ENCODE peak calls at places on chromosome 14, in nine cellular contexts. One of them, this sample, is unnamed.
A peak's percentile ranks its signal among the peaks of the same experiment; 100 is the strongest.

GRCh38 chr14:44961151-44961729 is 507 bp downstream of the KLHL28 start:
- DNase-seq in GM23338: peak; percentile 78
- DNase-seq in mammary epithelial cell: peak; percentile 55
- DNase-seq in neuronal stem cell: peak; percentile 35
- DNase-seq in fibroblast of lung: peak; percentile 70
- DNase-seq in neural progenitor cell: peak; percentile 73
- DNase-seq in MM.1S: peak; percentile 43
- DNase-seq in OCI-LY7: peak; percentile 63
- DNase-seq in endothelial cell of umbilical vein: peak; percentile 59
- DNase-seq in this sample: peak; percentile 91

GRCh38 chr14:92759679-92760523 is 11.5 kb upstream of the LGMN start:
- DNase-seq in GM23338: no peak
- DNase-seq in mammary epithelial cell: no peak
- DNase-seq in neuronal stem cell: no peak
- DNase-seq in fibroblast of lung: no peak
- DNase-seq in neural progenitor cell: no peak
- DNase-seq in MM.1S: peak; percentile 75
- DNase-seq in OCI-LY7: peak; percentile 21
- DNase-seq in endothelial cell of umbilical vein: no peak
- DNase-seq in this sample: no peak

GRCh38 chr14:94946244-94946643 is 176.3 kb upstream of the GSC start:
- DNase-seq in GM23338: no peak
- DNase-seq in mammary epithelial cell: no peak
- DNase-seq in neuronal stem cell: no peak
- DNase-seq in fibroblast of lung: no peak
- DNase-seq in neural progenitor cell: no peak
- DNase-seq in MM.1S: no peak
- DNase-seq in OCI-LY7: no peak
- DNase-seq in endothelial cell of umbilical vein: no peak
- DNase-seq in this sample: no peak

GRCh38 chr14:29243355-29243754 is 476.8 kb downstream of the FOXG1 start:
- DNase-seq in GM23338: no peak
- DNase-seq in mammary epithelial cell: no peak
- DNase-seq in neuronal stem cell: no peak
- DNase-seq in fibroblast of lung: peak; percentile 82
- DNase-seq in neural progenitor cell: no peak
- DNase-seq in MM.1S: no peak
- DNase-seq in OCI-LY7: no peak
- DNase-seq in endothelial cell of umbilical vein: peak; percentile 33
- DNase-seq in this sample: no peak

GRCh38 chr14:91186515-91187066 is 57.9 kb downstream of the GPR68 start:
- DNase-seq in GM23338: no peak
- DNase-seq in mammary epithelial cell: peak; percentile 41
- DNase-seq in neuronal stem cell: no peak
- DNase-seq in fibroblast of lung: peak; percentile 15
- DNase-seq in neural progenitor cell: no peak
- DNase-seq in MM.1S: no peak
- DNase-seq in OCI-LY7: no peak
- DNase-seq in endothelial cell of umbilical vein: no peak
- DNase-seq in this sample: no peak

GRCh38 chr14:89912667-89913211 is 41.8 kb downstream of the EFCAB11 start:
- DNase-seq in GM23338: peak; percentile 53
- DNase-seq in mammary epithelial cell: peak; percentile 90
- DNase-seq in neuronal stem cell: peak; percentile 23
- DNase-seq in fibroblast of lung: peak; percentile 98
- DNase-seq in neural progenitor cell: no peak
- DNase-seq in MM.1S: no peak
- DNase-seq in OCI-LY7: no peak
- DNase-seq in endothelial cell of umbilical vein: peak; percentile 87
- DNase-seq in this sample: no peak

GRCh38 chr14:104688755-104689619 is at the start of gene INF2:
- DNase-seq in GM23338: peak; percentile 77
- DNase-seq in mammary epithelial cell: peak; percentile 57
- DNase-seq in neuronal stem cell: peak; percentile 54
- DNase-seq in fibroblast of lung: peak; percentile 56
- DNase-seq in neural progenitor cell: peak; percentile 80
- DNase-seq in MM.1S: no peak
- DNase-seq in OCI-LY7: peak; percentile 72
- DNase-seq in endothelial cell of umbilical vein: peak; percentile 35
- DNase-seq in this sample: peak; percentile 80

GRCh38 chr14:104020471-104020870 is 65.0 kb upstream of the ASPG start:
- DNase-seq in GM23338: no peak
- DNase-seq in mammary epithelial cell: no peak
- DNase-seq in neuronal stem cell: no peak
- DNase-seq in fibroblast of lung: no peak
- DNase-seq in neural progenitor cell: no peak
- DNase-seq in MM.1S: no peak
- DNase-seq in OCI-LY7: no peak
- DNase-seq in endothelial cell of umbilical vein: no peak
- DNase-seq in this sample: no peak

GRCh38 chr14:99969673-99970322 is 95.4 kb upstream of the EVL start:
- DNase-seq in GM23338: no peak
- DNase-seq in mammary epithelial cell: no peak
- DNase-seq in neuronal stem cell: no peak
- DNase-seq in fibroblast of lung: no peak
- DNase-seq in neural progenitor cell: no peak
- DNase-seq in MM.1S: no peak
- DNase-seq in OCI-LY7: no peak
- DNase-seq in endothelial cell of umbilical vein: no peak
- DNase-seq in this sample: no peak

GRCh38 chr14:101019541-101019940 is 116.0 kb upstream of the RTL1 start:
- DNase-seq in GM23338: no peak
- DNase-seq in mammary epithelial cell: no peak
- DNase-seq in neuronal stem cell: no peak
- DNase-seq in fibroblast of lung: no peak
- DNase-seq in neural progenitor cell: no peak
- DNase-seq in MM.1S: no peak
- DNase-seq in OCI-LY7: no peak
- DNase-seq in endothelial cell of umbilical vein: no peak
- DNase-seq in this sample: no peak

GRCh38 chr14:100975668-100976067 is 72.1 kb upstream of the RTL1 start:
- DNase-seq in GM23338: no peak
- DNase-seq in mammary epithelial cell: no peak
- DNase-seq in neuronal stem cell: no peak
- DNase-seq in fibroblast of lung: peak; percentile 68
- DNase-seq in neural progenitor cell: no peak
- DNase-seq in MM.1S: no peak
- DNase-seq in OCI-LY7: no peak
- DNase-seq in endothelial cell of umbilical vein: no peak
- DNase-seq in this sample: no peak

GRCh38 chr14:36518031-36518585 is 1.9 kb downstream of the NKX2-1 start:
- DNase-seq in GM23338: peak; percentile 62
- DNase-seq in mammary epithelial cell: no peak
- DNase-seq in neuronal stem cell: no peak
- DNase-seq in fibroblast of lung: no peak
- DNase-seq in neural progenitor cell: peak; percentile 44
- DNase-seq in MM.1S: no peak
- DNase-seq in OCI-LY7: no peak
- DNase-seq in endothelial cell of umbilical vein: no peak
- DNase-seq in this sample: no peak
- H3K4me2 ChIP-seq in GM23338: peak overlapping the region; percentile 85
- H3K4me2 ChIP-seq in mammary epithelial cell: no peak overlapping the region
- H3K4me2 ChIP-seq in neuronal stem cell: peak overlapping the region; percentile 32
- H3K4me2 ChIP-seq in fibroblast of lung: no peak overlapping the region
- H3K4me2 ChIP-seq in neural progenitor cell: no peak overlapping the region
- H3K4me2 ChIP-seq in MM.1S: no peak overlapping the region
- H3K4me2 ChIP-seq in OCI-LY7: no peak overlapping the region
- H3K4me2 ChIP-seq in endothelial cell of umbilical vein: no peak overlapping the region
- H3K4me2 ChIP-seq in this sample: no peak overlapping the region

DNA sequence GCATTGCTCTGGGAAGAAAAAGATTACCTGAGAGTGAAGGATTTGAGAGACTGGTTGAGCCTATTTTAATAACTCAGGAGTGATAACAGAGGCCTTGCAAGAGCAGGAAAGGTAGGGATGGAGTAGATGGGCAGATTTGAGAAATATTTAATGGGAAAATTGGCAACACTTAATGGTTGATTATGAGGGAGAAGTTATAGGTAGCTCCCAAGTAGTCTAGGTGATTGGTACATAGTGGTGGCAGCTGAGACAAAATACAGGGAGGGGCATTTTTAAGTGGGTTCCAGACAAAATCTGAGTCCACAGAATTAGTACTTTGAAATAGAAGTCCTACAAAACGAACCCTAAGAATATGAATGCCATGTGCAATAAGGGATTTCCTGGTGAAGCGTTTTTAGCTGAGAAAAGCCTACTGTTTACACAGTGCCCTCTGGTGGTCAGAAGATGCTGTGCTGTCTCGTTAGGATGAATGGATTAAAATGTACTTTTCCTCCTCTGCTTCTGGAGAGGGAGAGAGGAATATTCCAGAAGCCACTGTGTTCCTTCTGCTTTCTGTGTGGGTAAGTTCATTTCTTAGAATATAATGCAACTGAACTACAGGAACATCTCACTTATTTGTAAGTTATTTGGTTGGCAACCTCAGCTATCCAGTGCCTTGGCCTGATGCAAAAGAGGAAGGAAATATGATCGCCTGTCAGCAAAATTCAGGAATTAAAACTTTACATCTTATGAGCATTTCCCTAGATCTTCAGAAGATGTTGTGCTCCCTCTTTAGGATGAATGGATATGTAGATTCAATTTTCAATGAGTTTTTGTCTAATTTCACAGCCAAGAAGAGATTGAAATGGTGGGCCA is 6.5 kb downstream of the ZBTB1 start:
- DNase-seq in GM23338: peak; percentile 85
- DNase-seq in mammary epithelial cell: peak; percentile 56
- DNase-seq in neuronal stem cell: peak; percentile 64
- DNase-seq in fibroblast of lung: peak; percentile 51
- DNase-seq in neural progenitor cell: peak; percentile 80
- DNase-seq in MM.1S: peak; percentile 40
- DNase-seq in OCI-LY7: peak; percentile 81
- DNase-seq in endothelial cell of umbilical vein: peak; percentile 72
- DNase-seq in this sample: peak; percentile 90
- H3K4me2 ChIP-seq in GM23338: no peak overlapping the region
- H3K4me2 ChIP-seq in mammary epithelial cell: peak overlapping the region; percentile 46
- H3K4me2 ChIP-seq in neuronal stem cell: no peak overlapping the region
- H3K4me2 ChIP-seq in fibroblast of lung: no peak overlapping the region
- H3K4me2 ChIP-seq in neural progenitor cell: no peak overlapping the region
- H3K4me2 ChIP-seq in MM.1S: no peak overlapping the region
- H3K4me2 ChIP-seq in OCI-LY7: peak overlapping the region; percentile 45
- H3K4me2 ChIP-seq in endothelial cell of umbilical vein: peak overlapping the region; percentile 38
- H3K4me2 ChIP-seq in this sample: peak overlapping the region; percentile 56

GRCh38 chr14:52078721-52079120 is 9.9 kb upstream of the NID2 start:
- DNase-seq in GM23338: no peak
- DNase-seq in mammary epithelial cell: no peak
- DNase-seq in neuronal stem cell: no peak
- DNase-seq in fibroblast of lung: no peak
- DNase-seq in neural progenitor cell: no peak
- DNase-seq in MM.1S: no peak
- DNase-seq in OCI-LY7: no peak
- DNase-seq in endothelial cell of umbilical vein: no peak
- DNase-seq in this sample: no peak

GRCh38 chr14:52077261-52077984 is 8.6 kb upstream of the NID2 start:
- DNase-seq in GM23338: no peak
- DNase-seq in mammary epithelial cell: no peak
- DNase-seq in neuronal stem cell: no peak
- DNase-seq in fibroblast of lung: peak; percentile 30
- DNase-seq in neural progenitor cell: no peak
- DNase-seq in MM.1S: no peak
- DNase-seq in OCI-LY7: no peak
- DNase-seq in endothelial cell of umbilical vein: no peak
- DNase-seq in this sample: no peak

GRCh38 chr14:52075371-52075770 is 6.5 kb upstream of the NID2 start:
- DNase-seq in GM23338: no peak
- DNase-seq in mammary epithelial cell: no peak
- DNase-seq in neuronal stem cell: no peak
- DNase-seq in fibroblast of lung: no peak
- DNase-seq in neural progenitor cell: no peak
- DNase-seq in MM.1S: no peak
- DNase-seq in OCI-LY7: no peak
- DNase-seq in endothelial cell of umbilical vein: no peak
- DNase-seq in this sample: no peak

GRCh38 chr14:52078093-52078492 is 9.2 kb upstream of the NID2 start:
- DNase-seq in GM23338: no peak
- DNase-seq in mammary epithelial cell: peak; percentile 62
- DNase-seq in neuronal stem cell: no peak
- DNase-seq in fibroblast of lung: peak; percentile 72
- DNase-seq in neural progenitor cell: no peak
- DNase-seq in MM.1S: no peak
- DNase-seq in OCI-LY7: no peak
- DNase-seq in endothelial cell of umbilical vein: peak; percentile 13
- DNase-seq in this sample: no peak

DNA sequence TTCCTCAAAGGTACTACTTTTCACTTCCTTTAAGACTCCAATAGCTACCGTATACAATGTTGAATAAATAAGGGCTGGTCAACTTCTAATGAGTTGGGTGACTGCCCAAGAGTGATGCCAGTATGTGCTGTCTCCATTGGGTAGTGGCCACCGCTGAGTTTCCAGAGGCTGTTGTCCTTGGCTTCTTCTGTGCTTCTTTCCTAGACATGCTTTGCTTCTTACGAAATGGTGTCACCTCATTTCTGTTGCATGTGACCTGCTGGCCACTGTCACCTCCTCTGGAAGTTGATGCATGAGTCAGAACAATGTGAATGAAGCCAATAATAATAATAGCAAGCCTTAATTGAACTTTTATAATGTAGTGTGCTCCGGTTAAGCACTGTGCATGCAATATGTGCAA is 7.5 kb upstream of the NID2 start:
- DNase-seq in GM23338: no peak
- DNase-seq in mammary epithelial cell: peak; percentile 47
- DNase-seq in neuronal stem cell: no peak
- DNase-seq in fibroblast of lung: peak; percentile 77
- DNase-seq in neural progenitor cell: no peak
- DNase-seq in MM.1S: no peak
- DNase-seq in OCI-LY7: no peak
- DNase-seq in endothelial cell of umbilical vein: peak; percentile 65
- DNase-seq in this sample: no peak
- H3K4me2 ChIP-seq in GM23338: no peak overlapping the region
- H3K4me2 ChIP-seq in mammary epithelial cell: no peak overlapping the region
- H3K4me2 ChIP-seq in neuronal stem cell: no peak overlapping the region
- H3K4me2 ChIP-seq in fibroblast of lung: peak overlapping the region; percentile 30
- H3K4me2 ChIP-seq in neural progenitor cell: no peak overlapping the region
- H3K4me2 ChIP-seq in MM.1S: no peak overlapping the region
- H3K4me2 ChIP-seq in OCI-LY7: no peak overlapping the region
- H3K4me2 ChIP-seq in endothelial cell of umbilical vein: peak overlapping the region; percentile 14
- H3K4me2 ChIP-seq in this sample: no peak overlapping the region

DNA sequence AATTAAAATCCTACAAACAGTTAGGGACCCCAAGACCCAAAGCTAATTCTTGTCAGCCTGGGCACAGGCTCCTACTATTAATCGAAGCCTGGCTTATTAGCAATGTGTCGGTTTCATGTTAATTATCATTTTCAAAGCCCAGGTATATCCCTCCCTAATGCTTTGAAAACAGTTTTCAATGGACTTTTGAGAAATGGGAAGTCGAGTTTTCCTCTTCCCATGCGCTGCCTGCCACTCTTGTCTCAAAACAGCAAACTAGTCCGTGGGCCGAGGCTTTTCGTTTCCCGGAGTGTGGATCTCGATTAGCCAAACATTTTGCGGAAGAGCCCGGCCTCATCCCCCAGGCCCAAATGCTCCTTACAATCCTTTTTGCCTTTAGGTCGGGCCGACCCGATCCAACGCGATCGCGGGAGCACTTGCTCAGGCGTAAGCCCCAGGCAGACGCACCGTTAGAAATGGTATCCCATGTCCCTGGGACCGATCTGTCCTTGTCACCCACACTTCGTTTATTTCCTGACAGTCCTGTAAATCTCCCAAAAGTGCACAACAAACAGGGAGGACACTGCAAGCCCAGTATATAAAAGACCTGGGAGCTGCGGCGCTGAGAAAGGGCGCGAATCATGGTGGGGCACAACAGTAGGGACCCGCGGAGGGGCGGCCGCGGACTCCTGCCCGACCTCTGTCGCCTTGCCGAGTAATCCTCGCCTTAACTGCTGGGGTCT is 1.5 kb downstream of the SIX6 start:
- DNase-seq in GM23338: peak; percentile 36
- DNase-seq in mammary epithelial cell: no peak
- DNase-seq in neuronal stem cell: peak; percentile 8
- DNase-seq in fibroblast of lung: no peak
- DNase-seq in neural progenitor cell: no peak
- DNase-seq in MM.1S: no peak
- DNase-seq in OCI-LY7: no peak
- DNase-seq in endothelial cell of umbilical vein: no peak
- DNase-seq in this sample: no peak
- H3K4me2 ChIP-seq in GM23338: peak overlapping the region; percentile 91
- H3K4me2 ChIP-seq in mammary epithelial cell: no peak overlapping the region
- H3K4me2 ChIP-seq in neuronal stem cell: peak overlapping the region; percentile 44
- H3K4me2 ChIP-seq in fibroblast of lung: no peak overlapping the region
- H3K4me2 ChIP-seq in neural progenitor cell: peak overlapping the region; percentile 95
- H3K4me2 ChIP-seq in MM.1S: no peak overlapping the region
- H3K4me2 ChIP-seq in OCI-LY7: no peak overlapping the region
- H3K4me2 ChIP-seq in endothelial cell of umbilical vein: no peak overlapping the region
- H3K4me2 ChIP-seq in this sample: no peak overlapping the region